ENCODE peak calls at places on chromosomes 11 and 22, in seven cellular contexts. F is NCI-H1417; G is activated CD4-positive, alpha-beta T cell treated with anti-CD3 and anti-CD28 coated beads, Interleukin-2, amount 10 ng/mL, durations not matched to agents 7 days and 5 days; C is IMR-90; E is kidney tubule cell; A is NCI-H2227 treated with DMSO at 0.1 percent for 48 hours; S is body of pancreas. L is an unnamed sample.

GRCh38 chr11:15672822-15673221 is 558.1 kb downstream of the INSC start:
- DNase-seq in G (no peak), E (no peak), A (no peak), F (no peak), S (no peak), C (no peak), L (no peak)

GRCh38 chr11:108616549-108616948 is 23.0 kb upstream of the EXPH5 start:
- DNase-seq in E (peak; percentile 100), G (no peak), F (no peak), C (peak; percentile 74), A (no peak), S (no peak), L (no peak)

GRCh38 chr11:88315981-88316441 is 21.5 kb downstream of the CTSC start:
- DNase-seq in G (no peak), S (no peak), F (no peak), C (no peak), E (peak; percentile 57), A (no peak), L (peak; percentile 41)

GRCh38 chr22:37147186-37147990 is 2.3 kb downstream of the IL2RB start:
- DNase-seq in A (no peak), C (no peak), S (no peak), F (no peak), E (no peak), G (no peak), L (no peak)

GRCh38 chr11:11415786-11416390 is 62.8 kb upstream of the CSNK2A3 start:
- DNase-seq in F (no peak), A (no peak), S (no peak), E (peak; percentile 18), G (no peak), C (no peak), L (peak; percentile 16)

GRCh38 chr11:78926633-78927347 is 352.1 kb upstream of the NARS2 start:
- DNase-seq in C (peak; percentile 69), S (no peak), G (no peak), F (no peak), E (no peak), A (no peak), L (no peak)

GRCh38 chr11:2444301-2445106 is at the start of the genes KCNQ1 and TRPM5:
- DNase-seq in S (peak; percentile 90), F (peak; percentile 64), C (no peak), A (peak; percentile 52), E (peak; percentile 61), G (peak; percentile 74), L (no peak)

GRCh38 chr11:108915666-108916065 is 250.8 kb downstream of the DDX10 start:
- DNase-seq in A (no peak), S (no peak), C (peak; percentile 21), G (no peak), F (no peak), E (no peak), L (no peak)

GRCh38 chr22:19795617-19796008 is 35.0 kb downstream of the TBX1 start:
- DNase-seq in S (no peak), E (no peak), A (no peak), F (no peak), C (peak; percentile 34), G (no peak), L (no peak)

GRCh38 chr22:45884201-45885067 is 92.5 kb downstream of the WNT7B start:
- DNase-seq in F (no peak), G (no peak), E (no peak), A (no peak), C (no peak), S (peak; percentile 37), L (no peak)

GRCh38 chr11:130121430-130121978 is 38.1 kb upstream of the ST14 start:
- DNase-seq in S (no peak), A (no peak), F (no peak), E (no peak), C (peak; percentile 81), G (peak; percentile 21), L (no peak)

GRCh38 chr11:45347343-45347742 is 61.2 kb upstream of the SYT13 start:
- DNase-seq in F (no peak), E (no peak), A (peak; percentile 89), S (no peak), G (no peak), C (no peak), L (peak; percentile 25)

GRCh38 chr22:48369789-48370507 is 1457.7 kb downstream of the BRD1 start:
- DNase-seq in A (no peak), S (peak; percentile 11), G (no peak), F (no peak), E (no peak), C (no peak), L (peak; percentile 64)